ENCODE peak calls at places on chromosomes 11 and 22, in five cellular contexts. W, I, B, A and S are unnamed samples.
A peak's percentile ranks its signal among the peaks of the same experiment; 100 is the strongest.

GRCh38 chr22:29811377-29811776 is 26.7 kb downstream of the ASCC2 start:
- DNase-seq in W (no peak), I (no peak), A (no peak), B (no peak), S (no peak)

GRCh38 chr11:104256525-104256924 is 92.6 kb upstream of the PDGFD start:
- DNase-seq in B (no peak), A (no peak), W (no peak), I (no peak), S (no peak)

GRCh38 chr22:37121887-37122591 is 12.5 kb upstream of the TMPRSS6 start:
- DNase-seq in B (no peak), A (no peak), I (no peak), W (no peak), S (peak; percentile 59)

GRCh38 chr22:40176921-40177737 is 596 bp upstream of the TNRC6B start:
- DNase-seq in A (peak; percentile 55), B (peak; percentile 65), W (peak; percentile 86), I (peak; percentile 52), S (peak; percentile 15)

GRCh38 chr22:20016734-20017621 is at the start of gene ARVCF:
- DNase-seq in A (peak; percentile 95), I (peak; percentile 92), W (peak; percentile 100), B (peak; percentile 92), S (peak; percentile 96)

GRCh38 chr11:32713496-32713895 is 81.0 kb downstream of the CCDC73 start:
- DNase-seq in W (no peak), I (no peak), A (no peak), B (no peak), S (no peak)

GRCh38 chr11:92340839-92341238 is 116.2 kb downstream of the FAT3 start:
- DNase-seq in I (no peak), W (peak; percentile 18), B (no peak), A (peak; percentile 25), S (peak; percentile 2)

GRCh38 chr11:78127408-78127807 is 12.0 kb downstream of the ALG8 start:
- DNase-seq in I (no peak), A (no peak), W (no peak), B (no peak), S (no peak)

GRCh38 chr22:26008587-26008986 is 160.7 kb upstream of the SEZ6L start:
- DNase-seq in B (no peak), A (no peak), W (no peak), I (no peak), S (no peak)

GRCh38 chr11:68160100-68160695 is 39.0 kb upstream of the CHKA start:
- DNase-seq in B (no peak), W (no peak), A (no peak), I (no peak), S (no peak)

GRCh38 chr11:106840993-106841392 is 177.3 kb downstream of the GUCY1A2 start:
- DNase-seq in B (no peak), W (no peak), I (no peak), A (no peak), S (no peak)

GRCh38 chr22:27959335-27960090 is 40.5 kb upstream of the PITPNB start:
- DNase-seq in W (no peak), I (peak; percentile 55), A (no peak), B (no peak), S (no peak)

GRCh38 chr11:78562398-78562797 is 12.3 kb downstream of the NARS2 start:
- DNase-seq in A (no peak), I (no peak), B (no peak), W (no peak), S (peak; percentile 12)

GRCh38 chr11:63599211-63600122 is 14.8 kb downstream of the PLAAT3 start:
- DNase-seq in B (no peak), W (no peak), A (no peak), I (no peak), S (peak; percentile 97)

DNA sequence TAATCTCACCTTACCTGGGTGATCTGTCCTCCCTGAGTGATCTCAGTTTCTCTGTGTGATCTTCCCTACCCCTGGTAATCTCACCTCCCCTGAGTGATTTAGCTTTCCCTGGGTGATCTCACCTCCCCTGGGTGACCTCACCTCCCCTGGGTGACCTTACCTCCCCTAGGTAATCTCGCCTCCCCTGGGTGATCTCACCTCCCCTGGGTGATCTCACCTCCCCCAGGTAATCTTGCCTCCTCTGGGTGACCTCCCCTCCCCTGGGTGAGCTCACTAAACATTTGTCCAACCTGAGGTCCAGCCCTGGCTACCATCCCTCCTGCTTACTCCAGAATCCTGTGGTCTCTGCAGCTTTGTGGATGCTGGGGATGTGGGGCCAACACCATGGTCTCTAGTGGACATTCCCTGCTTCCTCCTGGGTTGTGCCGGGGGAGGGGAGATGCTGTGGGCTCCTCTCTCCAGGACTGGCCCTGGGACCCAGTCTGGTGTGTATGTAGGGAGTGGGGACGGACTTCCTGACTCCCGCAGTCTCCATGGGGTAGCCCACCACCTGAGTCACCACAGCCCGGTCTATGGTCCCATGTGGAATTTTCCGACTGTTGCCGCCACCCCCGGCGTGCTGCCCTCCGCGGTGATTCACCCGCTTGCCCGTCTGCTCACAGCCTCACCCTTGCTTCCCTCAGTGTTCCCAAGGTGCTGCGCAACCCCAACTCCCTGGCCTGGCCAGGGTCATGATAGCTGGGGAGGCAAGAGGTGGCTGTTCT is 9.9 kb downstream of the LSP1 start:
- DNase-seq in A (peak; percentile 62), W (no peak), I (no peak), B (no peak), S (peak; percentile 92)
- TF ChIP-seq POLR2A in A (no peak), W (no peak), I (no peak), B (no peak), S (no peak)

DNA sequence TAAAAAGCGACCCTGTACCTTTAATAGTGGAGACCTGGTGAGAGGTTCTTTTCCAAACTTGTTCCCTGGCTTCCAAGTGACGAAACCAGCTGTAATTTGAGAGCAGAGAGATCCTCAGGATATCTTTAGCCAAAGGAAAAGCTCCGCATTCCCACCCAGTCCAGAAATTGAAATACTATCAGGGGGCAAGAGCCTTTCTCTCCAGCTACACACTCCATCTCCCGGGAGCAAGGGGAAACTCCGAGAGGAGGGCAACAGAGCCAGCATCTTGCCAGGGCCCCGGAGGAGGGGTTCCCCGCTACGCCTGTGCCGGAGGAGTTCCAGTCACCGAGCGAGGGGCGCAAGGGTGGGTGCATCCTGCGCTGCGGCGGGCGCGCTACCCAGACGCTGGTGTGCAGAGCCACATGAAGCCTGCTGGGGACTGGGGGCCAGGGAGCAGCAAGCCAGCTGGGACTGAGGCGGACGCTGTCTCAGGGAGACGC is at the start of gene FIBIN:
- DNase-seq in A (peak; percentile 12), B (peak; percentile 46), W (no peak), I (peak; percentile 22), S (no peak)
- TF ChIP-seq POLR2A in A (no peak), B (no peak), W (no peak), I (peak; percentile 58), S (no peak)

GRCh38 chr11:102452461-102453285 is at the start of gene TMEM123:
- DNase-seq in B (peak; percentile 85), A (peak; percentile 71), I (peak; percentile 38), W (peak; percentile 83), S (peak; percentile 40)
- TF ChIP-seq POLR2A in B (peak; percentile 86), A (peak; percentile 58), I (peak; percentile 76), W (peak; percentile 80), S (peak; percentile 58)

GRCh38 chr11:118572075-118572913 is at the start of gene ARCN1:
- DNase-seq in W (peak; percentile 86), A (peak; percentile 76), I (peak; percentile 63), B (peak; percentile 79), S (peak; percentile 42)
- TF ChIP-seq POLR2A in W (peak; percentile 90), A (peak; percentile 72), I (peak; percentile 55), B (peak; percentile 9), S (peak; percentile 59)

DNA sequence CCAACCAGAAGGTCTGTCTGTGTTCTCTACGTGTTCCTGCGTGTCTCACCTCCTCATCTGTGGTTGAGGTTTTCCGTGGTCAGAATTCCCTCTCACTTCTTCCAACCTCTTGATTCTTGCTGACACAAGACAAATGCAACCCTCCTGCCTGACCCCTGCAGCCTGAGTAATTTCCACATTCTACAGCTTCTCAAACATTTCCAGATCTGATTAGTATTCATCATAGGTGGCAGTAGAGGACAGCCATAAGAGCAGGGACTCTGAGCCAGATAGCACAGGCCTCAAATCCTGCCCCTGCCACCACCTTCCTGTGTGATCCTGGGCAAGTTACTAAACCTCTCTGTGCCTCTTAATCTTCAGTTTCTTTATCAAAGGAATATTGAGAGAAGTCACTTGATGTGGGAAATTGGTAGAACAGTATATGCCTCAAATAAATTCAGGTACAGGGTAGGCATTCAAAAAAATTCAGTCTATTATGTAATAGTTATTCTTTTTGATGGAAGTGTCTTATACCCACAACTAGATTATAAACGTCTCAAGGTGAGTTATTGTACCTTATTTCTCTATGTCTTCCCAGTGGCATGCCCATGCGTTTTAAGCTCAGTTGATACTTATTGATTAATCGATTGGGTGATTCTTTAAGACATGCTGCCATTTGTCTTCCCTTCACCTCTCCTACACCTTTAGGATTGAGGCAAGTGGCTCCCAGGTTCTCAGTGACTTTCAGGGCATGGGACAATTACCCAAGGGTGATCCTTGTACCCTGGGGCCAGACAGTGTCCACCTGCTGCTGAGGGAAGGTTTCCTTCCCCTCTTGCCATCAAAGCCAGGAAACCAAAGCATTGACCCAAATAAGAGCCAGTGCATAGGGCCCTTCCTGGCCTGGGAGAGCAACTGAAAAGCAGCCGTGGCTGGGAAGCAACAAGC is 19.6 kb downstream of the POU2AF1 start:
- DNase-seq in B (no peak), A (no peak), I (no peak), W (no peak), S (no peak)
- TF ChIP-seq POLR2A in B (no peak), A (no peak), I (no peak), W (no peak), S (no peak)

GRCh38 chr11:22666700-22667439 is 459 bp downstream of the GAS2 start:
- DNase-seq in W (no peak), A (peak; percentile 72), B (no peak), I (peak; percentile 7), S (no peak)
- TF ChIP-seq POLR2A in W (no peak), A (peak; percentile 83), B (no peak), I (no peak), S (no peak)

GRCh38 chr11:111444040-111444439 is 65.0 kb upstream of the POU2AF1 start:
- DNase-seq in A (no peak), I (no peak), B (no peak), W (no peak), S (no peak)

GRCh38 chr11:111447931-111448330 is 64.3 kb downstream of the BTG4 start:
- DNase-seq in I (no peak), A (no peak), W (no peak), B (no peak), S (no peak)

GRCh38 chr11:111445586-111445985 is 66.5 kb upstream of the POU2AF1 start:
- DNase-seq in W (no peak), B (no peak), A (no peak), I (no peak), S (no peak)

GRCh38 chr11:111448420-111448819 is 63.8 kb downstream of the BTG4 start:
- DNase-seq in W (no peak), I (no peak), A (no peak), B (no peak), S (no peak)

GRCh38 chr11:111446404-111447152 is 65.6 kb downstream of the BTG4 start:
- DNase-seq in B (peak; percentile 71), I (peak; percentile 72), W (peak; percentile 84), A (peak; percentile 72), S (peak; percentile 74)
- TF ChIP-seq POLR2A in B (no peak), I (no peak), W (no peak), A (no peak), S (no peak)

GRCh38 chr11:122036022-122036421 is 80.0 kb downstream of the BLID start:
- DNase-seq in W (no peak), I (no peak), A (no peak), B (no peak), S (no peak)
- TF ChIP-seq POLR2A in W (no peak), I (no peak), A (no peak), B (no peak), S (no peak)

DNA sequence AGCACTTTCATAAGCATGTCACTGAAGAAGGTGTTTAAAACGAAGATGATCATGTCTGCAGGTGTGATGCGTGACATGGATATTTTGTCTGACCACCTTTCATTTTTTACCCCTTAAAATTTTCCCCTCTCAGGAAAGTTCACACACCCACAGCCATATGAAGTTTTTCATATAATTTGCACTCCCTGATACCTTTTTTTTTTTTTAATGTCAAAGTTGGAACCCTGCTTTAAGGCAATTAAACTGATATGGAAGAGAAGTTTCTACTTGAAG is 104.6 kb downstream of the ATXN10 start:
- DNase-seq in W (no peak), B (no peak), A (no peak), I (no peak), S (no peak)
- TF ChIP-seq POLR2A in W (no peak), B (no peak), A (no peak), I (no peak), S (no peak)